ENCODE peak calls at places on chromosomes 4 and X, in ten cellular contexts. M, U, T, N, D, S, X, L, E and G are unnamed samples.

GRCh38 chrX:9131066-9131465 is 97.1 kb upstream of the FAM9B start:
- DNase-seq in M (no peak), U (no peak), T (no peak), N (no peak), D (no peak), S (no peak), X (no peak), L (no peak), E (no peak), G (peak)

GRCh38 chr4:121140712-121141111 is 23.4 kb downstream of the TNIP3 start:
- DNase-seq in M (no peak), U (no peak), T (no peak), N (no peak), D (no peak), S (no peak), X (no peak), L (no peak), E (no peak), G (no peak)

GRCh38 chr4:137749466-137749865 is 217.2 kb upstream of the PCDH18 start:
- DNase-seq in M (no peak), U (peak), T (no peak), N (no peak), D (no peak), S (no peak), X (no peak), L (no peak), E (no peak), G (no peak)

GRCh38 chr4:61614256-61614655 is 414.1 kb downstream of the ADGRL3 start:
- DNase-seq in M (no peak), U (no peak), T (no peak), N (no peak), D (no peak), S (no peak), X (no peak), L (no peak), E (no peak), G (no peak)

GRCh38 chrX:13716905-13717304 is 17.5 kb downstream of the TRAPPC2 start:
- DNase-seq in M (peak), U (no peak), T (no peak), N (peak), D (peak), S (no peak), X (no peak), L (no peak), E (no peak), G (no peak)

GRCh38 chrX:2696698-2697215 is 5.7 kb downstream of the CD99 start:
- DNase-seq in M (no peak), U (peak), T (no peak), N (no peak), D (peak), S (no peak), X (peak), L (no peak), E (no peak), G (no peak)

GRCh38 chr4:151600432-151600831 is 160.4 kb downstream of the GATB start:
- DNase-seq in M (no peak), U (no peak), T (no peak), N (no peak), D (no peak), S (no peak), X (no peak), L (no peak), E (no peak), G (no peak)

GRCh38 chr4:128220286-128221235 is 67.1 kb downstream of the PGRMC2 start:
- DNase-seq in M (no peak), U (peak), T (peak), N (no peak), D (no peak), S (no peak), X (peak), L (no peak), E (no peak), G (no peak)

GRCh38 chrX:118049713-118050112 is 66.9 kb downstream of the KLHL13 start:
- DNase-seq in M (no peak), U (no peak), T (no peak), N (no peak), D (no peak), S (no peak), X (no peak), L (no peak), E (no peak), G (no peak)

GRCh38 chr4:113382704-113383103 is 333.3 kb downstream of the ANK2 start:
- DNase-seq in M (no peak), U (peak), T (no peak), N (no peak), D (no peak), S (no peak), X (no peak), L (no peak), E (no peak), G (no peak)
- H3K27ac ChIP-seq in M (no peak), U (peak), T (no peak), N (peak), D (no peak), S (no peak), X (no peak), L (no peak), E (no peak), G (no peak)

GRCh38 chr4:87121332-87122065 is 98.9 kb downstream of the KLHL8 start:
- DNase-seq in M (no peak), U (peak), T (no peak), N (no peak), D (no peak), S (no peak), X (no peak), L (no peak), E (no peak), G (no peak)

GRCh38 chr4:87118826-87119225 is 101.6 kb downstream of the KLHL8 start:
- DNase-seq in M (no peak), U (peak), T (no peak), N (no peak), D (no peak), S (no peak), X (peak), L (no peak), E (no peak), G (no peak)

GRCh38 chr4:87118421-87118820 is 102.0 kb downstream of the KLHL8 start:
- DNase-seq in M (no peak), U (no peak), T (no peak), N (no peak), D (no peak), S (no peak), X (no peak), L (no peak), E (no peak), G (no peak)

GRCh38 chr4:87120411-87121162 is 99.8 kb downstream of the KLHL8 start:
- DNase-seq in M (no peak), U (peak), T (peak), N (peak), D (no peak), S (no peak), X (no peak), L (peak), E (peak), G (peak)

DNA sequence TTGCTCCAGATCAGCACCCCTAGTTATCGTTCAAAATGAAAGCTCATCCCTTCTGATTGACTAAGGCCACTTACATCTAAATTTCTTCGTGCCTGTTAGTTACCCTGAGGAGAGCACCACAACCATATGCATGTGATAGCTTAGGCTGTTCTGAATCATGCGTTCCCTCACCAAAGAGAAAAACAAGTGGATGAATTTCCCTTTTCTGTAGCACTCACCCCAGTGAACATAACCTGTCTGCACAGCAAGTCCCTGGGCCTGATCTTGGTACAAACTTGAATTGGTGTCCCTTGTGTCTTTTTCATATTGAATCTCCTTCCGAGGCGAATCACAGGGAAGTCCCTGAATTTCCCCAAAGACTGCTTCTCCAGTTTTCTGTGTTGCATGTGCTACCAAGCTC is 100.5 kb downstream of the KLHL8 start:
- DNase-seq in M (no peak), U (no peak), T (no peak), N (no peak), D (no peak), S (no peak), X (no peak), L (no peak), E (no peak), G (no peak)
- H3K27ac ChIP-seq in M (no peak), U (no peak), T (no peak), N (peak), D (no peak), S (no peak), X (no peak), L (peak), E (peak), G (no peak)

GRCh38 chr4:65033899-65034298 is 624.6 kb upstream of the TECRL start:
- DNase-seq in M (no peak), U (no peak), T (no peak), N (no peak), D (no peak), S (no peak), X (no peak), L (no peak), E (no peak), G (no peak)

GRCh38 chr4:65023877-65024670 is 614.8 kb upstream of the TECRL start:
- DNase-seq in M (no peak), U (no peak), T (no peak), N (no peak), D (no peak), S (no peak), X (no peak), L (no peak), E (no peak), G (no peak)

GRCh38 chr4:65028592-65028991 is 619.3 kb upstream of the TECRL start:
- DNase-seq in M (no peak), U (no peak), T (no peak), N (no peak), D (no peak), S (no peak), X (no peak), L (no peak), E (no peak), G (no peak)
- H3K27ac ChIP-seq in M (no peak), U (no peak), T (no peak), N (no peak), D (no peak), S (no peak), X (no peak), L (no peak), E (no peak), G (no peak)

GRCh38 chrX:45628041-45628440 is 427.4 kb upstream of the DIPK2B start:
- DNase-seq in M (no peak), U (peak), T (no peak), N (no peak), D (no peak), S (no peak), X (no peak), L (no peak), E (no peak), G (no peak)
- H3K27ac ChIP-seq in M (no peak), U (peak), T (no peak), N (no peak), D (no peak), S (no peak), X (no peak), L (no peak), E (no peak), G (no peak)

GRCh38 chr4:55172694-55173287 is 47.4 kb upstream of the KDR start:
- DNase-seq in M (no peak), U (peak), T (no peak), N (no peak), D (no peak), S (no peak), X (no peak), L (no peak), E (no peak), G (no peak)
- H3K27ac ChIP-seq in M (no peak), U (no peak), T (no peak), N (no peak), D (no peak), S (peak), X (no peak), L (no peak), E (no peak), G (no peak)

GRCh38 chr4:76192221-76192620 is 21.4 kb downstream of the SCARB2 start:
- DNase-seq in M (no peak), U (no peak), T (no peak), N (no peak), D (no peak), S (no peak), X (no peak), L (no peak), E (no peak), G (no peak)
- H3K27ac ChIP-seq in M (no peak), U (no peak), T (no peak), N (peak), D (no peak), S (no peak), X (no peak), L (no peak), E (peak), G (peak)

DNA sequence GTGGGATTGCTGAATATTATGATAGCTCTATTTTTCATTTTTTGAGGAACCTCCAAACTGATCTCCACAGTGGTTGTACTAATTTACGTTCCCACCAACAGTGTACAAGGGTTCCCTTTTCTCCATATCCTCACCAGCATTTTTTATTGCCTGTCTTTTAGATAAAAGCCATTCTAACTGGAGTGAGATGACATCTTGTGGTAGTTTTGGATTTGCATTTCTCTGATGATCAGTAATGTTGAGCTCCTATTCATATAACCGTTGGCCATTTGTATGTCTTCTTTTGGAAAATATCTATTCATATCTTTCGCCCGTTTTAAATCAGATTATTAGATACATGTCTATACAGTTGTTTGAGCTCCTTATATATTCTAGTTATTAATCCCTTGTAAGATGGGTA is 101.8 kb downstream of the RASGEF1B start:
- DNase-seq in M (no peak), U (peak), T (no peak), N (no peak), D (no peak), S (no peak), X (no peak), L (no peak), E (no peak), G (no peak)
- H3K27ac ChIP-seq in M (no peak), U (no peak), T (no peak), N (no peak), D (no peak), S (no peak), X (no peak), L (no peak), E (no peak), G (no peak)

GRCh38 chr4:77146426-77147399 is 10.3 kb upstream of the CCNG2 start:
- DNase-seq in M (no peak), U (no peak), T (no peak), N (no peak), D (no peak), S (no peak), X (peak), L (no peak), E (no peak), G (no peak)

GRCh38 chr4:77149789-77150188 is 7.2 kb upstream of the CCNG2 start:
- DNase-seq in M (no peak), U (no peak), T (no peak), N (no peak), D (no peak), S (no peak), X (no peak), L (no peak), E (no peak), G (no peak)

GRCh38 chr4:77148081-77148480 is 8.9 kb upstream of the CCNG2 start:
- DNase-seq in M (no peak), U (peak), T (no peak), N (no peak), D (no peak), S (no peak), X (no peak), L (no peak), E (no peak), G (no peak)

GRCh38 chr4:77145806-77146425 is 11.1 kb upstream of the CCNG2 start:
- DNase-seq in M (no peak), U (no peak), T (no peak), N (no peak), D (no peak), S (no peak), X (peak), L (no peak), E (no peak), G (no peak)

DNA sequence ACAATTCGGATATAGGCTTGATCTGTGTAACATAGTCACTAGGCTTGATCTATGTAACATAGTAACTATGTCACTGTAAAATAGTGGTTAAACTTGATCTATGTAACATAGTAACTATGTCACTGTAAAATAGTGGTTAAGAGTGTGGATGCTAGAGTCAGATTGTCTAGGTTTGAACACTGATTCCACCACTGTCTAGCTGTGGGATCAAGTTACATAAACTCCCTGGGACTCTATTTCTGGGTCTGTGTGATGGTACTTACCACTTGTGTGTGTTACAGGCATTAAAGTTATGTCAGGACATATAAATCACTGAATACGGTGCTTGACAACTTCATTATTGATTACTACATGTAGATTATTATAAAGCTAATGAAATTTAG is 9.6 kb upstream of the CCNG2 start:
- DNase-seq in M (no peak), U (no peak), T (no peak), N (no peak), D (no peak), S (no peak), X (no peak), L (no peak), E (no peak), G (no peak)
- H3K27ac ChIP-seq in M (no peak), U (no peak), T (no peak), N (peak), D (no peak), S (no peak), X (peak), L (no peak), E (peak), G (no peak)